ENCODE peak calls at places on chromosomes 6 and 20, in seven cellular contexts. O is foreskin keratinocyte, H is body of pancreas, C is BJ, M is WTC11, K is dorsolateral prefrontal cortex, A is choroid plexus epithelial cell. D is an unnamed sample.

GRCh38 chr6:19999319-20000191 is 162.4 kb downstream of the ID4 start:
- DNase-seq in K (no peak), M (no peak), A (peak), O (peak), C (no peak), H (no peak), D (no peak)

GRCh38 chr6:132780770-132781371 is 17.6 kb downstream of the SLC18B1 start:
- DNase-seq in C (no peak), H (no peak), A (peak), O (no peak), K (no peak), M (no peak), D (no peak)

GRCh38 chr20:19327401-19327800 is 115.0 kb downstream of the SLC24A3 start:
- DNase-seq in O (no peak), H (no peak), M (no peak), K (no peak), A (no peak), C (no peak), D (no peak)

GRCh38 chr6:63452117-63452516 is 120.2 kb upstream of the LOC128125822 start:
- DNase-seq in A (peak), M (no peak), H (no peak), O (no peak), C (no peak), K (no peak), D (peak)

GRCh38 chr6:7419065-7419464 is 29.5 kb downstream of the RIOK1 start:
- DNase-seq in H (no peak), O (no peak), C (no peak), K (no peak), M (no peak), A (peak), D (no peak)

GRCh38 chr6:130008236-130008873 is 10.0 kb upstream of the L3MBTL3 start:
- DNase-seq in O (no peak), A (no peak), C (no peak), H (no peak), K (no peak), M (no peak), D (no peak)

GRCh38 chr6:68726307-68726706 is 91.2 kb downstream of the ADGRB3 start:
- DNase-seq in K (no peak), H (no peak), O (no peak), C (no peak), M (no peak), A (no peak), D (no peak)

GRCh38 chr20:21308340-21308739 is 5.2 kb downstream of the XRN2 start:
- DNase-seq in C (no peak), H (no peak), O (no peak), M (no peak), A (no peak), K (no peak), D (no peak)

GRCh38 chr6:154995241-154996162 is at the start of gene TIAM2:
- DNase-seq in O (no peak), K (no peak), C (no peak), M (peak), A (no peak), H (no peak), D (no peak)

GRCh38 chr6:3063733-3064700 is 4.3 kb upstream of the RIPK1 start:
- DNase-seq in A (peak), H (peak), O (peak), C (peak), K (peak), M (peak), D (peak)
- TF ChIP-seq CTCF in A (no peak), H (peak), O (peak), C (peak), K (peak), M (no peak), D (no peak)

DNA sequence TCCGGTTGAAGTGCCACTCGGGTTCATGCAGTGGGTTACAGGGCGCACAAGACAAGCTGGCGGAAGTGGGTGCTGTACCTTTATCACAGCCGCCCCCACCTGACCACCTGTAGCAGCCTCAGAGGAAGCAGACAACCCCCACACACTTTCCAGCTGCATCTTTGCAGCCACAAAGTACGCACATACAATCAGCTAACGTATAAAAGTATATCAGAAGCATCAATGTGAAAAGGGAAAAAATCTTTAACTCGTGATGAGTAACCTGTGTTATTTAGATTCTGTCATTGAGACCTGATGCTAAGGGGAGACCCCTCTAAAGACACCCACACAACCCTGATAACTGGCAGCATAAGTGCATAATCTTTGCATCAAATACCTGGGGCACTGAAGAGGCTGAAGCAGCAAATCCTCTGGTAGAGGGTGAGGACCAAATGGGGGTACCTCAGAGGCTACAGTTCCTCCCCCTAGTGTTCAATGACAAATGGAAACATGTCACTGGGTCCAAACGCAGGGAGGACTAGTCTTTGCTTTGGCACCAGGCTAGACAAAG is 22.1 kb downstream of the BACH2 start:
- DNase-seq in C (no peak), A (no peak), K (no peak), M (no peak), H (no peak), O (no peak), D (peak)
- TF ChIP-seq CTCF in C (no peak), A (no peak), K (peak), M (peak), H (no peak), O (peak), D (no peak)

GRCh38 chr6:27472617-27473400 is at the start of gene ZNF184:
- DNase-seq in H (peak), O (peak), C (peak), K (peak), A (peak), M (peak), D (peak)
- TF ChIP-seq CTCF in H (peak), O (peak), C (no peak), K (no peak), A (peak), M (no peak), D (no peak)

GRCh38 chr6:35954335-35954734 is 33.4 kb upstream of the SRPK1 start:
- DNase-seq in O (no peak), A (no peak), M (no peak), H (no peak), C (no peak), K (no peak), D (no peak)

GRCh38 chr6:35945650-35946025 is 24.7 kb upstream of the SRPK1 start:
- DNase-seq in H (no peak), A (no peak), M (no peak), K (no peak), C (no peak), O (no peak), D (no peak)

GRCh38 chr6:35943390-35943789 is 22.5 kb upstream of the SRPK1 start:
- DNase-seq in K (no peak), C (no peak), M (no peak), A (no peak), H (no peak), O (no peak), D (no peak)

GRCh38 chr6:35948725-35949124 is 27.8 kb upstream of the SRPK1 start:
- DNase-seq in H (no peak), K (no peak), A (peak), C (no peak), O (no peak), M (peak), D (no peak)
- TF ChIP-seq CTCF in H (no peak), K (no peak), A (peak), C (peak), O (peak), M (no peak), D (no peak)

DNA sequence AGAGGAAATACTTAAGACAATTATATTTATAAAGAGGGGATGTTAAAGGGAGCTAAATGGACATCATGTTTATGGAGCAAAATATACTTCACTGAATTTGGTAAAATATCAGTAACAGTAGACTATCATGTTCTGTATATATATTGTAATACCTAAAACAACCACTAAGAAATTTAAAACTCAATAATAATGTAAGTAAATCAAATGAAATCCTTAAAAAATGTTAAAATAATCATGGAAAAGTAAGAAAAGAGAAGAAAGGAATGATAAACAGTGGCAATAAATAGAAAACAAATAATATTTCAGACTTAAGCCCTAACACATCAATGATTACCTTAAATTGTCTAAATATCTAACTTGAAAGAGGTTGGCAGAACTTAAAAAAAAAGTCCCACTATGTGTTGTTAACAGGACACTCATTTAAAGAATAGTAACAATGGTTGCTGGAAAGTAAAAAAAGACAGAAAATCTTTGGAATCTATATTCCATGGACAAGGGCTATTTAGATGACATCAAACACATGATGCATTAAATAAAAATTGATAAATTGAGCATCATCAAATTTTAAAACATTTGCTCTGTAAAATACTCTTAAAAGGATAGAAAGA is 842.2 kb upstream of the MAP3K7 start:
- DNase-seq in O (no peak), M (no peak), A (no peak), H (no peak), K (no peak), C (no peak), D (no peak)
- TF ChIP-seq CTCF in O (no peak), M (no peak), A (no peak), H (no peak), K (peak), C (no peak), D (no peak)

GRCh38 chr6:34243131-34243771 is 5.6 kb downstream of the SMIM29 start:
- DNase-seq in K (no peak), H (no peak), C (no peak), A (no peak), M (no peak), O (no peak), D (no peak)

GRCh38 chr6:34246563-34247391 is 2.0 kb downstream of the SMIM29 start:
- DNase-seq in M (peak), O (no peak), A (peak), H (no peak), C (no peak), K (no peak), D (peak)

GRCh38 chr6:34246249-34246562 is 2.6 kb downstream of the SMIM29 start:
- DNase-seq in A (no peak), M (no peak), C (no peak), O (no peak), K (no peak), H (no peak), D (no peak)

GRCh38 chr6:34242252-34243130 is 5.8 kb downstream of the HMGA1 start:
- DNase-seq in K (peak), A (no peak), C (no peak), M (no peak), H (no peak), O (no peak), D (no peak)

DNA sequence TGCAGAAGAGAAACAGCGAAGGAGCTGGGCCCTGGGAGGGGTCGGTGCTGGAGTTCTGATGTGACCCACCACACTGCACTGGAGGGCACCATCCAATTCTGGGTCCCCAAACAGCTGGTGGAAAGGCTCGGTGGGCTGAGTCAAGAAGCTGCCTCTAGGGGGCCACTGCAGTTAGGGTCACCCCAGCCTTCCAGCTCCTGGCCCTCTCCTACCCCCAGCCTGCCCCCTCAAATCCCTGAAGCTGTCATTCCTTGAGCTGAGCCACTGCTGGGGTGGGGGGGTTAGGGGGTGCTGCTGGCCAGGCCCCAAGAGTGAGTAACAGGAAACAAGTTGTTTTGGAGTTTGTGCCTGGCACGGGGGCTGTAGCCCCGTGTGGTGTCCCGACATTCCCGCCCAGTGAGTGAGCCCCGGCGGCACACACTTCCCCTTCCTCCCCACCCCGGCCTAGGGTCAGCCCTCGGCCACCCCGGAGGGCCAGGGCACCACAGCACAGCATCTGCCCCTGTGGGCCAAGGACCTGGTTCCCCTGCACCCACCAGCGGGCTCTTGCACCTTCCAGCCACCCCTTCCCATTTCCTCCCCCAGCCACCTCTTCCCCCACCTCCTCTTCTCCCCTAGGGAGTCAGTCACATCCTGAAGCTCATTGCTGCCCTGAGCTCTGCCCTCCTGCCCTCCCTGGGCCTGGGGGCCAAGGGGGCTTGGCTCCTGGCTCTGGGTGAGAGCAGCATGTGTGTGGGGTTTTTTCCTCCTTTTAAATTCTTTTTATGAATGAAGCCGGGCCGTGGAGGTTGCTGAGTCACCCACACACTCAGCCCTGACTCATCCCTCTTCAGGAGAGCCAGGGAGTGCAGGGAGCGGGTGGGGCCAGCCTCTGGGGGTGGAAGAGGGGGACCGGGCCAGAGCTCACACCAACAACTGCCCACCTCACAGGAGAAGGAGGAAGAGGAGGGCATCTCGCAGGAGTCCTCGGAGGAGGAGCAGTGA is 4.6 kb downstream of the SMIM29 start:
- DNase-seq in H (peak), A (peak), O (peak), C (peak), M (peak), K (peak), D (no peak)
- TF ChIP-seq CTCF in H (no peak), A (peak), O (peak), C (peak), M (peak), K (peak), D (no peak)

DNA sequence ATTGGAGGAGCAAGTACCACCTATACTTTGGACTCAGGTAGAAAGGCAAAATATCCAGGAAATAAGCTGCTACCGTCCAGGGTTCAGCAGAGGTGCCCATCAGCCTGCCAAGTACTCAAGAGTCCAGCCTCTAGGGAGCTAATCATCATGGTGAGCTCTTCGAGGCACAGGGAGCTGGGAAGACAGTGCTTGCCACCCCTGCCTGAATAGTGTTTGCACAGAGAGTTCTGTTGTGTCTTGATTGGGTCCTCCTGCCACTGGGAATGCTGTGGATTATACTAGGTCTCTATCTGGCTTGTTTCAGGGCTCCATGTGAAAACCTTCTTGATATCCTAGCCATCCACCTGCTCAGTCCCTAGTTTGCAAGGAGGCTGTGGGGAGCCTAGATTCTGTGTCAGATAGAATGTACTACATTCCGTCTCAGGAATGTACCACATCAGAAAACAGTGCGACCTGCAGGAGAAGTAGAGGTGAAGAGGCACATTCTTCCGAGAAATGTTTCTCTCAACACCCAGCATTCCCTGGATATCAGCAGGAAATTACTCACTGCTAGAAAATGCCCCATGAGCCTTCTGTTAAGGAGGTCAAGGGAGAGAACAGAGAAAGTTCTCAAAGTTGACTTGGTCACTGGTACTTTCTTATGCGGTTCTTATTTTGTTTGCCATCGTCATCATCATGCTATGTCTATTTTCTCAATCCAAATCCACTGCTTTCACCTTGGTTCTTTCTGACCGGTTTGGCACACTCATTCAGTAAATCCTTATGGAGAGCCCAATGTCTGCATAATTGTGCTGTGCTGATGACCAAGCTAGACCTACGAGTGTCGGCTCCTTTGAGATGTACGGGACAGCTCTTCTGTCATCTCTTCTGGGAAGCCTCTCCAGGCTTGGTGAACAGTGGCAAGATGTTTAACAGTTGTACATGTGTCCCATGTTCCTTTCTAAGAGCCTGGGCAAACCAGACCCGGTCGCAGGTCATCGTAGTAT is 30.7 kb downstream of the PTPN1 start:
- DNase-seq in C (no peak), O (peak), M (no peak), K (no peak), A (peak), H (no peak), D (no peak)
- TF ChIP-seq CTCF in C (peak), O (peak), M (no peak), K (no peak), A (peak), H (no peak), D (no peak)

DNA sequence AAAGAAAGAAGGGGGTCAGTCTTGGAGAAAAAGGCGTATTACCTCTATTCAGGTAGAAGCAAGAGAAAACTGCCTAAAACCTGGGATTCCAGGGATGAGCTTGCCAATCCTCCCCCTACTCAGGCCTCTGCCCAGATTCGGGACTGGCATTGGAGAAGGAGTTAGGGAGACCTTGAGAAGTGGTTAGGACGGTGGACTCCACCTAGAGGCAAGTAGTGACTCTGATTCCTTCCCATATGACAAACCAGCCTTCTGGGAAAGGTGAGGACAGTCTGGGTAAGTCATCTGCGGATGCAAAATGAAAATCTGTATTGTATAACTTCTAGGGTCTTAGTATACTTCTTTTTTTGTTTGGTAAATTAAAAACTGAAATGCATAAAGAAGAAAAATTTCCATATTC is 43.8 kb downstream of the SLX4IP start:
- DNase-seq in O (no peak), C (no peak), H (no peak), A (no peak), K (no peak), M (no peak), D (no peak)
- TF ChIP-seq CTCF in O (peak), C (no peak), H (no peak), A (peak), K (no peak), M (no peak), D (no peak)

GRCh38 chr6:107418118-107418517 is 41.2 kb downstream of the PDSS2 start:
- DNase-seq in O (no peak), A (peak), C (no peak), K (no peak), H (no peak), M (no peak), D (no peak)
- TF ChIP-seq CTCF in O (peak), A (peak), C (peak), K (no peak), H (no peak), M (peak), D (peak)

D was measured in mucosa of descending colon.